ENCODE peak calls at places on chromosomes 3 and 15, in six cellular contexts. X is NCI-H1694; B is left lung; S is cortex of kidney; U is activated CD8-positive, alpha-beta T cell treated with anti-CD3 and anti-CD28 coated beads for 36 hours; F is iris pigment epithelial cell. T is an unnamed sample.

GRCh38 chr15:69976366-69976994 is 121.2 kb downstream of the TLE3 start:
- DNase-seq in B (no peak), X (no peak), U (peak), S (no peak), F (peak), T (peak)

GRCh38 chr15:92184679-92185230 is 208.9 kb upstream of the ST8SIA2 start:
- DNase-seq in S (no peak), F (no peak), B (no peak), U (no peak), X (no peak), T (no peak)

GRCh38 chr3:160390554-160391138 is 8.4 kb downstream of the IFT80 start:
- DNase-seq in S (no peak), U (no peak), F (no peak), B (no peak), X (no peak), T (no peak)

GRCh38 chr3:196422976-196423781 is 9.0 kb downstream of the UBXN7 start:
- DNase-seq in F (peak), B (no peak), U (no peak), X (no peak), S (no peak), T (no peak)

GRCh38 chr3:95719481-95719880 is 1094.9 kb upstream of the EPHA6 start:
- DNase-seq in B (no peak), S (no peak), X (no peak), F (no peak), U (no peak), T (no peak)

GRCh38 chr15:95929232-95929846 is 401.2 kb upstream of the NR2F2 start:
- DNase-seq in X (no peak), U (peak), B (no peak), S (no peak), F (peak), T (peak)

GRCh38 chr3:116254535-116254934 is 190.8 kb downstream of the LSAMP start:
- DNase-seq in F (no peak), X (no peak), S (no peak), B (no peak), U (no peak), T (peak)

GRCh38 chr15:68818671-68819450 is 1.8 kb downstream of the ANP32A start:
- DNase-seq in U (peak), X (no peak), S (no peak), B (peak), F (peak), T (peak)

GRCh38 chr3:111729087-111729846 is 129.8 kb upstream of the PHLDB2 start:
- DNase-seq in U (no peak), B (no peak), S (no peak), X (no peak), F (peak), T (peak)

GRCh38 chr3:150073031-150073430 is 102.3 kb upstream of the PFN2 start:
- DNase-seq in S (no peak), F (peak), X (no peak), U (no peak), B (no peak), T (peak)

GRCh38 chr3:24479816-24480215 is 14.8 kb downstream of the THRB start:
- DNase-seq in U (no peak), S (no peak), F (no peak), X (no peak), B (no peak), T (no peak)

GRCh38 chr3:37935756-37936666 is 54.6 kb upstream of the VILL start:
- DNase-seq in X (no peak), S (no peak), B (peak), F (peak), U (no peak), T (peak)

GRCh38 chr3:140019946-140020345 is 85.0 kb downstream of the CLSTN2 start:
- DNase-seq in F (no peak), B (no peak), U (no peak), S (no peak), X (no peak), T (no peak)

GRCh38 chr3:153783106-153783505 is 338.1 kb upstream of the ARHGEF26 start:
- DNase-seq in B (no peak), X (no peak), S (no peak), F (no peak), U (no peak), T (peak)

GRCh38 chr3:169454823-169455222 is 208.7 kb downstream of the MECOM start:
- DNase-seq in S (no peak), U (no peak), B (no peak), F (peak), X (no peak), T (peak)

GRCh38 chr3:23653647-23654525 is 151.9 kb upstream of the UBE2E1 start:
- DNase-seq in S (no peak), U (no peak), B (no peak), F (no peak), X (no peak), T (no peak)

GRCh38 chr15:62392411-62392810 is 227.3 kb upstream of the C2CD4B start:
- DNase-seq in B (no peak), X (no peak), U (peak), F (peak), S (no peak), T (peak)

GRCh38 chr15:88535100-88535499 is 11.4 kb downstream of the DET1 start:
- DNase-seq in B (no peak), S (no peak), F (peak), U (no peak), X (no peak), T (no peak)

GRCh38 chr3:125589743-125590142 is 5.6 kb downstream of the OSBPL11 start:
- DNase-seq in U (no peak), F (peak), B (no peak), X (no peak), S (no peak), T (peak)

GRCh38 chr15:100525894-100526512 is 2.7 kb downstream of the CERS3 start:
- DNase-seq in X (no peak), B (no peak), F (no peak), S (no peak), U (no peak), T (no peak)

GRCh38 chr15:83380682-83381081 is 66.5 kb upstream of the SH3GL3 start:
- DNase-seq in B (peak), F (peak), S (no peak), U (peak), X (no peak), T (peak)

GRCh38 chr3:44993471-44994205 is 17.6 kb downstream of the EXOSC7 start:
- DNase-seq in F (peak), S (no peak), U (no peak), X (no peak), B (no peak), T (peak)

GRCh38 chr15:55552926-55553325 is 35.2 kb downstream of the PYGO1 start:
- DNase-seq in U (no peak), X (no peak), B (no peak), S (no peak), F (peak), T (peak)

GRCh38 chr3:44066806-44067205 is 174.9 kb upstream of the TOPAZ1 start:
- DNase-seq in U (no peak), F (no peak), S (no peak), X (no peak), B (no peak), T (no peak)

GRCh38 chr3:65436580-65436979 is 602.1 kb downstream of the MAGI1 start:
- DNase-seq in X (no peak), B (no peak), F (no peak), U (peak), S (no peak), T (no peak)

GRCh38 chr15:39623550-39623931 is 42.7 kb downstream of the THBS1 start:
- DNase-seq in U (peak), S (no peak), B (no peak), X (no peak), F (no peak), T (no peak)

GRCh38 chr3:52774901-52775864 is 2.2 kb upstream of the ITIH1 start:
- DNase-seq in X (no peak), B (peak), S (no peak), F (no peak), U (no peak), T (no peak)

GRCh38 chr15:31141792-31142191 is 40.3 kb upstream of the TRPM1 start:
- DNase-seq in U (no peak), X (no peak), F (no peak), B (no peak), S (no peak), T (no peak)

GRCh38 chr3:159787794-159788205 is 200.8 kb upstream of the IL12A start:
- DNase-seq in S (no peak), U (no peak), X (no peak), F (peak), B (no peak), T (peak)

GRCh38 chr3:52004158-52004787 is 8.6 kb upstream of the RPL29 start:
- DNase-seq in X (peak), B (no peak), U (no peak), F (peak), S (no peak), T (peak)

GRCh38 chr15:25394893-25395292 is 43.9 kb downstream of the UBE3A start:
- DNase-seq in S (no peak), U (no peak), X (no peak), F (no peak), B (no peak), T (no peak)

GRCh38 chr3:196080997-196081833 is 675 bp downstream of the TFRC start:
- DNase-seq in S (no peak), F (peak), B (peak), X (peak), U (peak), T (peak)

T was measured in fibroblast of lung.